ENCODE peak calls at places on chromosome 11, in ten cellular contexts. One of them, this sample, is unnamed.

GRCh38 chr11:17769218-17769617 is 34.6 kb downstream of the KCNC1 start:
- DNase-seq in progenitor cell of endocrine pancreas: no peak
- DNase-seq in substantia nigra: no peak
- DNase-seq in NAMALWA: no peak
- DNase-seq in uterus: no peak
- DNase-seq in NB4: no peak
- DNase-seq in NCI-H69: no peak
- DNase-seq in CD8-positive, alpha-beta memory T cell: no peak
- DNase-seq in retina: no peak
- DNase-seq in smooth muscle cell of the brain vasculature: no peak
- DNase-seq in this sample: no peak

GRCh38 chr11:68601147-68601546 is 83.2 kb upstream of the GAL start:
- DNase-seq in progenitor cell of endocrine pancreas: no peak
- DNase-seq in retina: no peak
- DNase-seq in substantia nigra: no peak
- DNase-seq in uterus: no peak
- DNase-seq in smooth muscle cell of the brain vasculature: no peak
- DNase-seq in NAMALWA: no peak
- DNase-seq in NB4: peak
- DNase-seq in NCI-H69: no peak
- DNase-seq in CD8-positive, alpha-beta memory T cell: no peak
- DNase-seq in this sample: no peak

GRCh38 chr11:75249704-75250103 is 9.1 kb downstream of the TPBGL start:
- DNase-seq in smooth muscle cell of the brain vasculature: no peak
- DNase-seq in NB4: no peak
- DNase-seq in substantia nigra: no peak
- DNase-seq in CD8-positive, alpha-beta memory T cell: no peak
- DNase-seq in NCI-H69: no peak
- DNase-seq in uterus: no peak
- DNase-seq in retina: no peak
- DNase-seq in progenitor cell of endocrine pancreas: no peak
- DNase-seq in NAMALWA: no peak
- DNase-seq in this sample: no peak

GRCh38 chr11:102950622-102951081 is 4.9 kb downstream of the MMP13 start:
- DNase-seq in progenitor cell of endocrine pancreas: no peak
- DNase-seq in substantia nigra: no peak
- DNase-seq in retina: no peak
- DNase-seq in NCI-H69: no peak
- DNase-seq in NAMALWA: no peak
- DNase-seq in NB4: peak
- DNase-seq in smooth muscle cell of the brain vasculature: no peak
- DNase-seq in uterus: no peak
- DNase-seq in CD8-positive, alpha-beta memory T cell: no peak
- DNase-seq in this sample: no peak

GRCh38 chr11:94574193-94574961 is 7.2 kb downstream of the PIWIL4 start:
- DNase-seq in smooth muscle cell of the brain vasculature: no peak
- DNase-seq in NAMALWA: no peak
- DNase-seq in progenitor cell of endocrine pancreas: no peak
- DNase-seq in substantia nigra: no peak
- DNase-seq in NB4: peak
- DNase-seq in uterus: peak
- DNase-seq in retina: no peak
- DNase-seq in CD8-positive, alpha-beta memory T cell: no peak
- DNase-seq in NCI-H69: peak
- DNase-seq in this sample: no peak

GRCh38 chr11:112776834-112777793 is 184.1 kb upstream of the NCAM1 start:
- DNase-seq in substantia nigra: no peak
- DNase-seq in retina: peak
- DNase-seq in NCI-H69: peak
- DNase-seq in NB4: no peak
- DNase-seq in smooth muscle cell of the brain vasculature: no peak
- DNase-seq in NAMALWA: no peak
- DNase-seq in progenitor cell of endocrine pancreas: no peak
- DNase-seq in CD8-positive, alpha-beta memory T cell: no peak
- DNase-seq in uterus: no peak
- DNase-seq in this sample: no peak

GRCh38 chr11:75966546-75967287 is 151.7 kb downstream of the UVRAG start:
- DNase-seq in progenitor cell of endocrine pancreas: no peak
- DNase-seq in NB4: peak
- DNase-seq in NCI-H69: no peak
- DNase-seq in substantia nigra: no peak
- DNase-seq in smooth muscle cell of the brain vasculature: peak
- DNase-seq in NAMALWA: no peak
- DNase-seq in retina: no peak
- DNase-seq in CD8-positive, alpha-beta memory T cell: no peak
- DNase-seq in uterus: no peak
- DNase-seq in this sample: no peak

GRCh38 chr11:70668204-70669202 is 270.2 kb downstream of the CTTN start:
- DNase-seq in smooth muscle cell of the brain vasculature: no peak
- DNase-seq in NAMALWA: no peak
- DNase-seq in NB4: no peak
- DNase-seq in progenitor cell of endocrine pancreas: no peak
- DNase-seq in NCI-H69: no peak
- DNase-seq in uterus: no peak
- DNase-seq in CD8-positive, alpha-beta memory T cell: no peak
- DNase-seq in substantia nigra: no peak
- DNase-seq in retina: no peak
- DNase-seq in this sample: no peak

GRCh38 chr11:46017341-46017740 is 94.9 kb downstream of the LARGE2 start:
- DNase-seq in NB4: no peak
- DNase-seq in uterus: no peak
- DNase-seq in smooth muscle cell of the brain vasculature: no peak
- DNase-seq in progenitor cell of endocrine pancreas: no peak
- DNase-seq in substantia nigra: no peak
- DNase-seq in NAMALWA: no peak
- DNase-seq in retina: no peak
- DNase-seq in NCI-H69: no peak
- DNase-seq in CD8-positive, alpha-beta memory T cell: no peak
- DNase-seq in this sample: no peak

GRCh38 chr11:15888596-15889345 is 467.6 kb downstream of the SOX6 start:
- DNase-seq in substantia nigra: no peak
- DNase-seq in NCI-H69: no peak
- DNase-seq in uterus: no peak
- DNase-seq in smooth muscle cell of the brain vasculature: no peak
- DNase-seq in NAMALWA: no peak
- DNase-seq in NB4: no peak
- DNase-seq in progenitor cell of endocrine pancreas: no peak
- DNase-seq in CD8-positive, alpha-beta memory T cell: no peak
- DNase-seq in retina: no peak
- DNase-seq in this sample: no peak

GRCh38 chr11:23932485-23932898 is 564.4 kb upstream of the LUZP2 start:
- DNase-seq in progenitor cell of endocrine pancreas: no peak
- DNase-seq in NCI-H69: no peak
- DNase-seq in CD8-positive, alpha-beta memory T cell: no peak
- DNase-seq in retina: no peak
- DNase-seq in NB4: no peak
- DNase-seq in uterus: no peak
- DNase-seq in substantia nigra: no peak
- DNase-seq in smooth muscle cell of the brain vasculature: no peak
- DNase-seq in NAMALWA: no peak
- DNase-seq in this sample: no peak

GRCh38 chr11:58046231-58046630 is 15.5 kb downstream of the OR6Q1 start:
- DNase-seq in CD8-positive, alpha-beta memory T cell: no peak
- DNase-seq in uterus: no peak
- DNase-seq in progenitor cell of endocrine pancreas: no peak
- DNase-seq in substantia nigra: no peak
- DNase-seq in NCI-H69: no peak
- DNase-seq in smooth muscle cell of the brain vasculature: no peak
- DNase-seq in NB4: no peak
- DNase-seq in NAMALWA: no peak
- DNase-seq in retina: no peak
- DNase-seq in this sample: no peak

GRCh38 chr11:115267228-115267627 is 237.0 kb downstream of the CADM1 start:
- DNase-seq in CD8-positive, alpha-beta memory T cell: no peak
- DNase-seq in NB4: no peak
- DNase-seq in progenitor cell of endocrine pancreas: no peak
- DNase-seq in uterus: no peak
- DNase-seq in substantia nigra: no peak
- DNase-seq in smooth muscle cell of the brain vasculature: no peak
- DNase-seq in NCI-H69: peak
- DNase-seq in retina: no peak
- DNase-seq in NAMALWA: no peak
- DNase-seq in this sample: no peak

GRCh38 chr11:120912504-120912903 is 111.4 kb upstream of the TBCEL start:
- DNase-seq in NCI-H69: peak
- DNase-seq in progenitor cell of endocrine pancreas: no peak
- DNase-seq in NB4: peak
- DNase-seq in smooth muscle cell of the brain vasculature: no peak
- DNase-seq in CD8-positive, alpha-beta memory T cell: no peak
- DNase-seq in substantia nigra: no peak
- DNase-seq in retina: no peak
- DNase-seq in NAMALWA: peak
- DNase-seq in uterus: no peak
- DNase-seq in this sample: no peak

GRCh38 chr11:57514538-57515331 is 767 bp downstream of the SLC43A1 start:
- DNase-seq in NAMALWA: peak
- DNase-seq in progenitor cell of endocrine pancreas: no peak
- DNase-seq in CD8-positive, alpha-beta memory T cell: peak
- DNase-seq in NCI-H69: peak
- DNase-seq in retina: peak
- DNase-seq in substantia nigra: no peak
- DNase-seq in NB4: peak
- DNase-seq in uterus: peak
- DNase-seq in smooth muscle cell of the brain vasculature: no peak
- DNase-seq in this sample: peak

This sample was measured in left lobe of liver.